ENCODE peak calls at places on chromosomes 2 and 18, in ten cellular contexts. L is naive thymus-derived CD4-positive, alpha-beta T cell; Y is posterior vena cava; S is nephron progenitor cell; H is GM12892; J is caudate nucleus; T is astrocyte of the spinal cord; A is stomach; W is fibroblast of mammary gland; D is stimulated activated CD4-positive, alpha-beta T cell treated with anti-CD3 and anti-CD28 coated beads, Interleukin-2, amount 100 ng/mL, for 24 hours. G is an unnamed sample.

GRCh38 chr2:186882511-186883071 is 33.6 kb upstream of the ZSWIM2 start:
- DNase-seq in S (no peak), A (no peak), H (no peak), D (no peak), J (no peak), W (peak; percentile 41), Y (no peak), L (no peak), T (no peak), G (no peak)

GRCh38 chr18:42028232-42028832 is 73.3 kb downstream of the PIK3C3 start:
- DNase-seq in T (peak; percentile 45), L (peak; percentile 18), H (no peak), D (peak; percentile 35), Y (no peak), W (peak; percentile 48), J (peak; percentile 10), A (no peak), S (peak; percentile 31), G (no peak)

GRCh38 chr2:71941731-71942575 is 205.7 kb downstream of the CYP26B1 start:
- DNase-seq in W (no peak), L (no peak), S (no peak), J (no peak), A (no peak), H (no peak), T (no peak), D (no peak), Y (peak; percentile 28), G (no peak)

GRCh38 chr2:190180313-190181065 is 118.0 kb upstream of the MSTN start:
- DNase-seq in J (peak; percentile 39), S (peak; percentile 73), Y (peak; percentile 82), T (peak; percentile 20), H (peak; percentile 63), A (peak; percentile 57), D (peak; percentile 18), L (peak; percentile 11), W (peak; percentile 29), G (no peak)

GRCh38 chr18:50159654-50160046 is 35.3 kb downstream of the MYO5B start:
- DNase-seq in A (no peak), J (no peak), W (no peak), S (no peak), L (no peak), H (no peak), T (no peak), Y (no peak), D (no peak), G (no peak)

GRCh38 chr2:128309341-128310093 is 9.2 kb downstream of the HS6ST1 start:
- DNase-seq in S (peak; percentile 42), Y (peak; percentile 79), A (peak; percentile 61), L (no peak), D (no peak), H (no peak), W (no peak), J (no peak), T (peak; percentile 57), G (peak; percentile 64)

GRCh38 chr18:22168360-22168921 is 948 bp upstream of the GATA6 start:
- DNase-seq in A (peak; percentile 72), H (no peak), D (no peak), Y (no peak), J (no peak), W (no peak), S (peak; percentile 47), L (no peak), T (no peak), G (no peak)

GRCh38 chr2:1787799-1788477 is 43.6 kb upstream of the PXDN start:
- DNase-seq in S (no peak), W (no peak), L (no peak), A (no peak), H (no peak), Y (peak; percentile 29), J (no peak), D (no peak), T (no peak), G (peak; percentile 35)

GRCh38 chr2:73839653-73840411 is 11.1 kb downstream of the STAMBP start:
- DNase-seq in Y (no peak), A (no peak), T (no peak), H (no peak), J (no peak), W (peak; percentile 55), D (no peak), S (no peak), L (no peak), G (no peak)

GRCh38 chr18:65938592-65939372 is 188.0 kb downstream of the CDH7 start:
- DNase-seq in D (no peak), J (no peak), Y (no peak), W (peak; percentile 9), S (peak; percentile 9), T (peak; percentile 31), L (no peak), H (no peak), A (no peak), G (no peak)

GRCh38 chr18:35106013-35106844 is 65.0 kb downstream of the MAPRE2 start:
- DNase-seq in T (no peak), J (no peak), A (no peak), H (no peak), Y (no peak), S (no peak), D (no peak), W (no peak), L (no peak), G (no peak)

GRCh38 chr2:209091026-209091425 is 332.8 kb upstream of the MAP2 start:
- DNase-seq in H (no peak), A (no peak), W (no peak), T (no peak), J (no peak), Y (no peak), L (no peak), D (no peak), S (no peak), G (no peak)

GRCh38 chr2:20294231-20294630 is 56.4 kb downstream of the PUM2 start:
- DNase-seq in W (no peak), J (no peak), S (no peak), H (no peak), A (no peak), Y (no peak), L (no peak), D (no peak), T (no peak), G (no peak)

GRCh38 chr2:146701183-146701582 is 1143.6 kb upstream of the ACVR2A start:
- DNase-seq in A (no peak), J (no peak), L (no peak), H (no peak), S (no peak), Y (no peak), T (no peak), D (no peak), W (peak; percentile 21), G (no peak)

GRCh38 chr2:171411791-171412483 is 21.9 kb downstream of the METTL8 start:
- DNase-seq in L (no peak), D (no peak), T (peak; percentile 26), J (no peak), A (no peak), W (peak; percentile 68), S (no peak), H (no peak), Y (no peak), G (no peak)

GRCh38 chr2:158998486-158999248 is 30.2 kb downstream of the TANC1 start:
- DNase-seq in T (peak; percentile 81), S (peak; percentile 10), H (no peak), Y (no peak), W (peak; percentile 75), J (no peak), A (no peak), D (no peak), L (no peak), G (no peak)

GRCh38 chr2:176152350-176153181 is 1.2 kb downstream of the HOXD4 start:
- DNase-seq in H (no peak), A (peak; percentile 17), T (no peak), D (no peak), W (no peak), J (no peak), L (no peak), S (no peak), Y (no peak), G (no peak)

GRCh38 chr2:159035790-159036411 is 67.5 kb downstream of the TANC1 start:
- DNase-seq in A (peak; percentile 32), L (peak; percentile 45), Y (no peak), T (peak; percentile 68), W (peak; percentile 41), D (no peak), H (no peak), J (no peak), S (no peak), G (peak; percentile 62)

G was measured in NCI-H2107.